ENCODE peak calls at places on chromosome 21, in six cellular contexts. N is mesenchymal stem cell, K is neuronal stem cell, V is astrocyte, F is H9, E is GM12878. Z is an unnamed sample.

GRCh38 chr21:37636152-37636860 is 269.7 kb downstream of the DYRK1A start:
- DNase-seq in V (peak), F (no peak), E (no peak), N (peak), K (no peak), Z (peak)

GRCh38 chr21:16968436-16968835 is 544.4 kb upstream of the CXADR start:
- DNase-seq in N (no peak), E (no peak), V (no peak), K (no peak), F (no peak), Z (no peak)

GRCh38 chr21:35696644-35697043 is 363.7 kb downstream of the SETD4 start:
- DNase-seq in N (peak), V (no peak), E (no peak), K (no peak), F (no peak), Z (no peak)

GRCh38 chr21:17925000-17925610 is 105.9 kb upstream of the C21orf91 start:
- DNase-seq in N (peak), F (peak), K (peak), E (peak), V (peak), Z (peak)

GRCh38 chr21:35239811-35240219 is 190.7 kb upstream of the RUNX1 start:
- DNase-seq in K (peak), F (no peak), E (no peak), N (no peak), V (no peak), Z (no peak)

GRCh38 chr21:45562401-45562800 is 20.2 kb upstream of the SLC19A1 start:
- DNase-seq in F (peak), K (no peak), V (no peak), E (no peak), N (peak), Z (no peak)

GRCh38 chr21:36654341-36654740 is 44.6 kb upstream of the SIM2 start:
- DNase-seq in K (no peak), V (no peak), F (no peak), E (no peak), N (no peak), Z (no peak)

GRCh38 chr21:34974162-34974981 is 74.7 kb downstream of the RUNX1 start:
- DNase-seq in K (no peak), V (no peak), E (peak), N (peak), F (no peak), Z (no peak)

GRCh38 chr21:28762357-28762735 is 230.3 kb downstream of the LTN1 start:
- DNase-seq in N (no peak), F (no peak), V (no peak), E (no peak), K (no peak), Z (no peak)

GRCh38 chr21:45987121-45987711 is 5.6 kb downstream of the COL6A1 start:
- DNase-seq in N (no peak), E (no peak), K (no peak), V (no peak), F (no peak), Z (no peak)

GRCh38 chr21:21831036-21831435 is 832.8 kb downstream of the NCAM2 start:
- DNase-seq in E (no peak), K (no peak), V (no peak), F (no peak), N (no peak), Z (no peak)

GRCh38 chr21:36589352-36589971 is 109.5 kb upstream of the SIM2 start:
- DNase-seq in N (peak), F (peak), V (no peak), E (peak), K (no peak), Z (no peak)

GRCh38 chr21:46092811-46093667 is 4.9 kb upstream of the COL6A2 start:
- DNase-seq in V (no peak), K (no peak), F (no peak), E (no peak), N (no peak), Z (no peak)

GRCh38 chr21:45353200-45353599 is 51.8 kb upstream of the COL18A1 start:
- DNase-seq in N (peak), K (no peak), E (no peak), V (no peak), F (no peak), Z (no peak)

GRCh38 chr21:15978158-15978805 is 248.5 kb downstream of the USP25 start:
- DNase-seq in F (no peak), K (no peak), N (no peak), E (no peak), V (peak), Z (no peak)

GRCh38 chr21:22223385-22223784 is 1225.2 kb downstream of the NCAM2 start:
- DNase-seq in F (no peak), V (no peak), E (peak), K (no peak), N (no peak), Z (no peak)

GRCh38 chr21:45644041-45644906 is 749 bp downstream of the PCBP3 start:
- DNase-seq in E (no peak), N (peak), K (peak), F (no peak), V (no peak), Z (no peak)

GRCh38 chr21:35664683-35665082 is 395.6 kb downstream of the SETD4 start:
- DNase-seq in K (no peak), N (no peak), F (no peak), E (peak), V (peak), Z (peak)

GRCh38 chr21:25639922-25640670 is 1.0 kb downstream of the JAM2 start:
- DNase-seq in K (peak), N (peak), V (no peak), E (no peak), F (peak), Z (no peak)

GRCh38 chr21:17467392-17467791 is 45.5 kb upstream of the CXADR start:
- DNase-seq in F (no peak), E (no peak), V (no peak), K (no peak), N (no peak), Z (no peak)

GRCh38 chr21:26842976-26843911 is 2.0 kb downstream of the ADAMTS1 start:
- DNase-seq in K (peak), E (no peak), V (peak), N (peak), F (peak), Z (peak)

GRCh38 chr21:34845521-34846213 is 176.9 kb downstream of the CLIC6 start:
- DNase-seq in N (peak), V (peak), F (no peak), E (peak), K (no peak), Z (peak)

GRCh38 chr21:46111193-46111571 is 13.3 kb downstream of the COL6A2 start:
- DNase-seq in K (no peak), V (no peak), N (no peak), F (peak), E (no peak), Z (no peak)

GRCh38 chr21:8994640-8995511 is 1526.5 kb upstream of the TPTE start:
- DNase-seq in V (no peak), F (no peak), N (no peak), K (no peak), E (no peak), Z (peak)

GRCh38 chr21:25790122-25790951 is 55.6 kb downstream of the GABPA start:
- DNase-seq in N (peak), K (peak), F (no peak), E (no peak), V (peak), Z (no peak)

GRCh38 chr21:26846036-26846931 is 1.1 kb upstream of the ADAMTS1 start:
- DNase-seq in E (no peak), V (peak), N (peak), K (peak), F (peak), Z (no peak)

GRCh38 chr21:40680311-40680710 is 166.6 kb downstream of the DSCAM start:
- DNase-seq in K (no peak), V (no peak), E (no peak), N (no peak), F (no peak), Z (no peak)

GRCh38 chr21:21851657-21852056 is 853.4 kb downstream of the NCAM2 start:
- DNase-seq in F (no peak), N (no peak), K (no peak), E (no peak), V (peak), Z (no peak)

GRCh38 chr21:36839123-36839522 is 127.3 kb downstream of the HLCS start:
- DNase-seq in V (peak), N (peak), F (no peak), E (no peak), K (no peak), Z (no peak)

GRCh38 chr21:18253252-18253651 is 8.6 kb downstream of the CHODL start:
- DNase-seq in F (no peak), K (no peak), V (no peak), N (no peak), E (no peak), Z (no peak)

GRCh38 chr21:21682172-21682571 is 684.0 kb downstream of the NCAM2 start:
- DNase-seq in F (no peak), K (no peak), E (no peak), V (peak), N (no peak), Z (no peak)

GRCh38 chr21:29168874-29169273 is 38.4 kb downstream of the MAP3K7CL start:
- DNase-seq in E (no peak), N (no peak), K (no peak), F (no peak), V (peak), Z (peak)

GRCh38 chr21:21547368-21547953 is 549.3 kb downstream of the NCAM2 start:
- DNase-seq in N (no peak), E (no peak), F (no peak), V (peak), K (no peak), Z (no peak)

GRCh38 chr21:29496337-29496736 is 197.6 kb downstream of the BACH1 start:
- DNase-seq in V (no peak), N (no peak), K (no peak), F (no peak), E (no peak), Z (no peak)

GRCh38 chr21:45516071-45516670 is 26.1 kb downstream of the SLC19A1 start:
- DNase-seq in V (no peak), E (no peak), K (no peak), F (no peak), N (no peak), Z (no peak)

GRCh38 chr21:36567216-36567917 is 87.4 kb upstream of the CLDN14 start:
- DNase-seq in F (no peak), E (no peak), V (no peak), K (no peak), N (no peak), Z (no peak)

GRCh38 chr21:19507682-19508260 is 1104.2 kb upstream of the TMPRSS15 start:
- DNase-seq in V (no peak), N (peak), K (no peak), F (no peak), E (no peak), Z (no peak)

GRCh38 chr21:46604975-46605758 is at the start of gene S100B:
- DNase-seq in F (peak), V (no peak), N (no peak), E (no peak), K (no peak), Z (no peak)

GRCh38 chr21:16124397-16125130 is 394.8 kb downstream of the USP25 start:
- DNase-seq in E (no peak), V (peak), N (peak), K (no peak), F (no peak), Z (no peak)

GRCh38 chr21:14361958-14362357 is 21.0 kb downstream of the HSPA13 start:
- DNase-seq in F (no peak), N (no peak), K (no peak), E (no peak), V (peak), Z (no peak)

GRCh38 chr21:14366998-14367397 is 15.9 kb downstream of the HSPA13 start:
- DNase-seq in N (no peak), V (no peak), F (no peak), K (no peak), E (no peak), Z (no peak)
- H2AFZ ChIP-seq in N (no peak), V (no peak), F (no peak), K (no peak), E (no peak), Z (no peak)

DNA sequence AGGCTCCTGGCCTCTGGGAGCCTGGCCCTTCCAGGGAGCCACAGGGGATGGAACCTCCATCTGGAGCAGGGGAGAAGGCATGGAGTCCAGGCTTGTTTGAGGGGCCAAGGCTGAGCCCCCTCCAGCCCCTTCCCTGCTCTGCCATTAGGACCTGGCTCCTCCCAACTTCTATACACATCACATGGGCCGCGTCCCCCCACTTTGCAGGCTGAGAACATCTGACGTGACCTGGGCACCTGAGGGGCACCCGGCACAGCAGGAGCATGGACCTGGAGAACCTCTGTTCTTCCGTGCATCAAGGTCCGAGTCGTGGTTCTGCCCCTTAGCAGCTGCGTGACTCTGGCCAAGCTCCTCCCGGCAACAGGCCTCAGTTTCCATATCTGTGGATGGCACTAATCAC is 3.9 kb upstream of the AIRE start:
- DNase-seq in F (no peak), V (no peak), N (no peak), E (no peak), K (no peak), Z (no peak)
- H2AFZ ChIP-seq in F (no peak), V (no peak), N (no peak), E (no peak), K (no peak), Z (no peak)

DNA sequence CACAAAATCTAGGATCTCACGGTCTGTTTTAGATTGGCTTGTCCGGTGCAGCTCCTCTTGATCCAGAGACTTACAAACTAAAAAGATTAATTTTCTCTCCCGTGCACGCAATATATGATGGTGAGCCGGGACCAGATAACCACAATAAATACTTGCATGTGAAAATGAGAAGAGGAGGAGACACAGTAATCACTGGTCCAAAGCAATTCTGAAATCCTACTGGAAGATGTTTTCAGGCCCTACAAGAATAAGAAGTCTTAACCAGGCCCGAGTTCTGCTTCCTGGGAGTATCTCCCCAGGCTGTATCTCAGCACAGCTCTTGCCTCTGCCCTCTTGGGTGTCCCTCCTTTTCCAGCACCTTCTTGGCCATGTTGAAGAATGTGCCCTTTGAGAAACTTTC is 1.0 kb upstream of the WDR4 start:
- DNase-seq in K (no peak), V (no peak), E (no peak), F (no peak), N (no peak), Z (no peak)
- H2AFZ ChIP-seq in K (no peak), V (peak), E (peak), F (no peak), N (no peak), Z (peak)

DNA sequence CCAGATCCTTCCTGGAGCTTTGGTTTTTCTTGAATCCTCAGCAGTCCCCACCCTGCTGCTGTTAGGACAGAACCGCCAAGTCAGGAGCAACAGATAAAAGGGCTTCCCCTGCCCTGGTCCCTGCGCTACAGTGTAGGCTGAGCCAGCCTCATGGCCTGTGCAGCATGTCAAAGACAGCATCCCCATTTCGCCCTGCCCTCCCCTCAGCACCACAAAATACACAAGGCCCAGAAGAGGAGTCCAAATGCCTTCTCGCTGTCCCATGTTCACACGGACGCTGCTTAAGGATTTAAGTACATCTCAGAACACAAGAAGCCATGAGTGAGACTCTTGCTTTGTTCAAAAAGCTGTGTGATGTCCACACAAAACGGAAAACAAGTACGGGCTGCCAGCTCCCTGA is 65.7 kb downstream of the PSMG1 start:
- DNase-seq in K (no peak), F (no peak), N (no peak), E (no peak), V (no peak), Z (no peak)
- H2AFZ ChIP-seq in K (no peak), F (no peak), N (no peak), E (no peak), V (no peak), Z (no peak)

GRCh38 chr21:32174819-32175218 is 104.0 kb downstream of the MIS18A start:
- DNase-seq in E (no peak), N (no peak), K (no peak), F (no peak), V (no peak), Z (no peak)
- H2AFZ ChIP-seq in E (no peak), N (no peak), K (no peak), F (no peak), V (no peak), Z (no peak)

GRCh38 chr21:42109873-42110525 is 38.9 kb downstream of the UMODL1 start:
- DNase-seq in V (no peak), E (no peak), F (no peak), K (no peak), N (no peak), Z (no peak)

GRCh38 chr21:42108941-42109340 is 37.8 kb downstream of the UMODL1 start:
- DNase-seq in V (no peak), E (no peak), N (no peak), F (no peak), K (no peak), Z (no peak)

GRCh38 chr21:42108554-42108885 is 37.4 kb downstream of the UMODL1 start:
- DNase-seq in N (no peak), K (no peak), E (no peak), F (no peak), V (no peak), Z (no peak)

GRCh38 chr21:42110691-42111469 is 39.8 kb downstream of the UMODL1 start:
- DNase-seq in V (no peak), E (no peak), N (no peak), K (no peak), F (no peak), Z (no peak)

DNA sequence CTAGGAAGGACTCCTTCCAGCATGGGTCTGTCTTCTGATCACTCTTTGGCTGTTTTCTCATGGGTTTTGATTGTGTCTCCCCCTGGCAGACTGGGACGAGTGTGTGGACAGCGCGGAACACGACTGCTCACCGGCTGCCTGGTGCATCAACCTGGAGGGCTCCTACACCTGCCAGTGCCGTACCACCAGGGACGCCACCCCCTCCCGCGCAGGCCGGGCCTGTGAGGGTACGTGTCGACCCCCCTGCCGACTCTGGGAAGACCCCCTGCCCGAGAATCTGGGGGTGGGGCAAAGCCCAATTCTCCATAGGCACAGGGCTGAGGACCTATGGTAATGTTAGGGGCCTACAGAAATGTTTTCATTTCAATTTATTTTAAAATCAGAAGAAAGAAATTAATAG is 38.4 kb downstream of the UMODL1 start:
- DNase-seq in K (no peak), V (no peak), E (no peak), F (no peak), N (no peak), Z (no peak)
- H2AFZ ChIP-seq in K (no peak), V (no peak), E (no peak), F (no peak), N (no peak), Z (no peak)

GRCh38 chr21:23887709-23888303 is 1719.5 kb downstream of the MRPL39 start:
- DNase-seq in K (no peak), F (no peak), V (no peak), E (no peak), N (no peak), Z (no peak)

GRCh38 chr21:23881783-23882182 is 1725.5 kb downstream of the MRPL39 start:
- DNase-seq in N (no peak), F (no peak), V (no peak), K (no peak), E (no peak), Z (no peak)

GRCh38 chr21:23890652-23891051 is 1716.6 kb downstream of the MRPL39 start:
- DNase-seq in K (no peak), N (no peak), F (no peak), V (no peak), E (no peak), Z (no peak)

GRCh38 chr21:23886828-23887708 is 1720.2 kb downstream of the MRPL39 start:
- DNase-seq in K (no peak), N (no peak), E (no peak), F (no peak), V (no peak), Z (no peak)
- H2AFZ ChIP-seq in K (no peak), N (no peak), E (no peak), F (no peak), V (no peak), Z (no peak)

GRCh38 chr21:33824156-33824941 is 91.3 kb downstream of the ATP5PO start:
- DNase-seq in E (no peak), V (peak), F (no peak), N (no peak), K (no peak), Z (no peak)
- H2AFZ ChIP-seq in E (no peak), V (no peak), F (no peak), N (no peak), K (no peak), Z (no peak)

DNA sequence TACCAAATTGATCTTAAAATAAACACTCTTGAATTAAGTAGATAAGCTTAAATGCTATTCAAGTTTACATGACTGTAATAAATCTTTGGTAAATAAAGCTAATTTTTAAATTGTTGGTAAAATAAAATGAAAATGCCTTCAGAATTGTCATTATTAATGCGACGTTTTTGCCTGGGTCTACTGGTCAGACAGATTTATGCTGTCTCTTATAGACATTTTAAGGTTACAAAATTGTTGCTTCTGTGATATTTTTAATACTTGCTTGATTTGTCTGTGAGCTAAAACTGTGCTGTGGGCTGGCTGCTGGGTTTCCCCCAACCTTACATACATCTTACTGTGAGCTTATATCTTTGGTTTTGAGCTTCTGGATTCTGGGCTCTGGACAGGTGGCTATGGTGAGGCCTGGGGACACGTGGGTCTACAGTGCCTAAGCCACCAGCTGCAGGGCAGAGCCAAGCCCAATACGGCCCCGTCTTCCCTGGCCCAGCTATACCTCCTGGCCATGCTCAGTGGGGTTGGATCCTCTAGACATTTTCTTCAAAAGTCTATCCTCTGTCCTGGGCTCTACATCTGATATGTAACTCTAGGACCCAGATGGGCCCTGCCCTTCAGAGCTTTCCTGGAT is 81.4 kb downstream of the ETS2 start:
- DNase-seq in E (no peak), V (no peak), N (no peak), K (no peak), F (no peak), Z (no peak)
- H2AFZ ChIP-seq in E (no peak), V (no peak), N (no peak), K (no peak), F (no peak), Z (no peak)